ENCODE peak calls at places on chromosomes 11 and 22, in four cellular contexts. J is CD4-positive, alpha-beta T cell; S is lower lobe of right lung; T is Right ventricle myocardium superior. K is an unnamed sample.

GRCh38 chr11:46736615-46737014 is 17.6 kb downstream of the F2 start:
- ATAC-seq in J (no peak), S (no peak), T (no peak), K (no peak)

GRCh38 chr11:77136074-77136473 is 8.0 kb downstream of the MYO7A start:
- ATAC-seq in J (no peak), S (no peak), T (no peak), K (no peak)

GRCh38 chr11:39327302-39327701 is 2132.2 kb downstream of the LRRC4C start:
- ATAC-seq in J (no peak), S (no peak), T (no peak), K (no peak)

GRCh38 chr22:20549232-20549841 is 41.9 kb downstream of the MED15 start:
- ATAC-seq in J (peak), S (no peak), T (no peak), K (no peak)

GRCh38 chr11:130602700-130603584 is 154.5 kb downstream of the ADAMTS15 start:
- ATAC-seq in J (no peak), S (no peak), T (no peak), K (no peak)

GRCh38 chr11:106974831-106975230 is 43.4 kb downstream of the GUCY1A2 start:
- ATAC-seq in J (no peak), S (no peak), T (no peak), K (no peak)

GRCh38 chr11:46381836-46382643 is 571 bp downstream of the MDK start:
- ATAC-seq in J (peak), S (peak), T (no peak), K (no peak)

GRCh38 chr11:123736769-123737168 is 4.7 kb downstream of the ZNF202 start:
- ATAC-seq in J (no peak), S (no peak), T (no peak), K (no peak)

GRCh38 chr22:46740910-46741785 is 3.1 kb upstream of the CERK start:
- ATAC-seq in J (no peak), S (no peak), T (peak), K (no peak)

GRCh38 chr11:47004595-47005033 is 68.1 kb downstream of the CSTPP1 start:
- ATAC-seq in J (no peak), S (peak), T (peak), K (peak)

GRCh38 chr11:62726156-62727006 is 876 bp downstream of the HNRNPUL2 start:
- ATAC-seq in J (no peak), S (no peak), T (peak), K (peak)

GRCh38 chr11:31987118-31988005 is 103.5 kb upstream of the RCN1 start:
- ATAC-seq in J (no peak), S (peak), T (no peak), K (no peak)

GRCh38 chr22:22450343-22450839 is 58.2 kb downstream of the ZNF280B start:
- ATAC-seq in J (no peak), S (peak), T (no peak), K (peak)

GRCh38 chr11:117356126-117356761 is 28.6 kb downstream of the CEP164 start:
- ATAC-seq in J (no peak), S (peak), T (no peak), K (no peak)

GRCh38 chr11:108853864-108854263 is 189.0 kb downstream of the DDX10 start:
- ATAC-seq in J (peak), S (peak), T (peak), K (no peak)

GRCh38 chr11:69942333-69942820 is 123.2 kb upstream of the FGF3 start:
- ATAC-seq in J (no peak), S (no peak), T (no peak), K (no peak)

GRCh38 chr11:56700242-56700918 is 1.5 kb downstream of the OR9G1 start:
- ATAC-seq in J (no peak), S (peak), T (no peak), K (peak)

GRCh38 chr22:46171940-46172339 is 21.6 kb downstream of the PPARA start:
- ATAC-seq in J (no peak), S (no peak), T (peak), K (no peak)

GRCh38 chr11:57214087-57214395 is 23.0 kb downstream of the APLNR start:
- ATAC-seq in J (no peak), S (no peak), T (peak), K (no peak)

GRCh38 chr11:87173185-87174039 is 135.7 kb downstream of the TMEM135 start:
- ATAC-seq in J (no peak), S (peak), T (no peak), K (no peak)

GRCh38 chr11:120122921-120123683 is 14.8 kb downstream of the TRIM29 start:
- ATAC-seq in J (no peak), S (no peak), T (no peak), K (no peak)

GRCh38 chr22:25969901-25970300 is 199.4 kb upstream of the SEZ6L start:
- ATAC-seq in J (no peak), S (no peak), T (no peak), K (no peak)

GRCh38 chr22:42993651-42994275 is 21.2 kb downstream of the PACSIN2 start:
- ATAC-seq in J (no peak), S (peak), T (peak), K (peak)

GRCh38 chr22:49066619-49067018 is 761.1 kb downstream of the BRD1 start:
- ATAC-seq in J (no peak), S (no peak), T (no peak), K (no peak)

GRCh38 chr11:81033779-81034550 is 1593.1 kb upstream of the TENM4 start:
- ATAC-seq in J (no peak), S (no peak), T (peak), K (no peak)

GRCh38 chr22:17607891-17608521 is 20.5 kb downstream of the ATP6V1E1 start:
- ATAC-seq in J (no peak), S (no peak), T (no peak), K (no peak)

GRCh38 chr11:96466607-96467006 is 76.8 kb downstream of the JRKL start:
- ATAC-seq in J (no peak), S (no peak), T (no peak), K (no peak)

GRCh38 chr22:42688914-42689275 is 31.8 kb downstream of the A4GALT start:
- ATAC-seq in J (no peak), S (no peak), T (no peak), K (peak)

GRCh38 chr11:65578134-65578533 is 2.3 kb downstream of the EHBP1L1 start:
- ATAC-seq in J (no peak), S (no peak), T (no peak), K (no peak)

GRCh38 chr11:72234514-72234830 is 9.5 kb downstream of the PHOX2A start:
- ATAC-seq in J (no peak), S (no peak), T (no peak), K (no peak)

GRCh38 chr11:8913961-8914660 is 3.1 kb downstream of the AKIP1 start:
- ATAC-seq in J (peak), S (no peak), T (no peak), K (no peak)

GRCh38 chr11:102295045-102295444 is 22.2 kb upstream of the BIRC3 start:
- ATAC-seq in J (no peak), S (no peak), T (no peak), K (no peak)

GRCh38 chr11:1968454-1968995 is 21.4 kb downstream of the MRPL23 start:
- ATAC-seq in J (no peak), S (peak), T (peak), K (peak)

GRCh38 chr22:45427114-45427513 is 13.6 kb downstream of the RIBC2 start:
- ATAC-seq in J (no peak), S (no peak), T (no peak), K (no peak)

GRCh38 chr11:17412488-17413180 is 24.2 kb upstream of the KCNJ11 start:
- ATAC-seq in J (no peak), S (no peak), T (no peak), K (no peak)

GRCh38 chr22:22978637-22979036 is 91.0 kb downstream of the IGLL5 start:
- ATAC-seq in J (no peak), S (no peak), T (no peak), K (no peak)

GRCh38 chr22:45298934-45299505 is 10.7 kb upstream of the FAM118A start:
- ATAC-seq in J (no peak), S (no peak), T (no peak), K (no peak)

K was measured in gastroesophageal sphincter.